ENCODE peak calls at places on chromosomes 11 and 22, in four cellular contexts. L is WTC11, J is HepG2, C is K562. A is an unnamed sample.

GRCh38 chr22:33579448-33580093 is 340.7 kb downstream of the LARGE1 start:
- DNase-seq in J (peak; percentile 81), L (peak; percentile 85), C (peak; percentile 35), A (peak; percentile 41)

GRCh38 chr22:27115816-27116256 is 458.4 kb downstream of the MIAT start:
- DNase-seq in J (peak; percentile 77), L (no peak), C (no peak), A (peak; percentile 92)

GRCh38 chr22:47593911-47594311 is 831.5 kb downstream of the TBC1D22A start:
- DNase-seq in J (no peak), C (no peak), L (no peak), A (no peak)

GRCh38 chr11:134030853-134031252 is 38.0 kb upstream of the JAM3 start:
- DNase-seq in C (peak; percentile 62), L (peak; percentile 53), J (no peak), A (no peak)

GRCh38 chr11:64762916-64763803 is 3.4 kb upstream of the PYGM start:
- DNase-seq in L (peak; percentile 46), C (no peak), J (no peak), A (no peak)

GRCh38 chr11:56889986-56890385 is 98.7 kb upstream of the OR5AK2 start:
- DNase-seq in L (no peak), J (no peak), C (no peak), A (peak; percentile 56)

GRCh38 chr11:127651175-127651887 is 650.8 kb upstream of the KIRREL3 start:
- DNase-seq in C (no peak), J (no peak), L (no peak), A (no peak)

GRCh38 chr11:117230286-117230961 is 1.4 kb downstream of the PCSK7 start:
- DNase-seq in L (no peak), J (no peak), C (no peak), A (no peak)

GRCh38 chr22:17872491-17872890 is 98.2 kb upstream of the BID start:
- DNase-seq in J (no peak), C (peak; percentile 46), L (no peak), A (no peak)

GRCh38 chr11:64713031-64713780 is 9.8 kb downstream of the NRXN2 start:
- DNase-seq in C (peak; percentile 33), J (no peak), L (peak; percentile 39), A (peak; percentile 48)

GRCh38 chr11:18754308-18754707 is 28.3 kb upstream of the IGSF22 start:
- DNase-seq in L (no peak), J (no peak), C (no peak), A (peak; percentile 29)

GRCh38 chr11:9344046-9344680 is 29.8 kb upstream of the TMEM41B start:
- DNase-seq in C (no peak), J (peak; percentile 23), L (no peak), A (no peak)

GRCh38 chr22:48483764-48484528 is 1343.7 kb downstream of the BRD1 start:
- DNase-seq in C (no peak), L (no peak), J (no peak), A (no peak)

GRCh38 chr11:102453921-102454320 is 1.4 kb upstream of the TMEM123 start:
- DNase-seq in J (no peak), C (no peak), L (no peak), A (no peak)

GRCh38 chr11:65516135-65516968 is 8.5 kb upstream of the SCYL1 start:
- DNase-seq in J (no peak), L (no peak), C (no peak), A (no peak)

GRCh38 chr11:66338276-66339162 is 2.3 kb upstream of the RIN1 start:
- DNase-seq in L (no peak), J (no peak), C (no peak), A (no peak)

GRCh38 chr22:48197189-48197690 is 1434.8 kb downstream of the TBC1D22A start:
- DNase-seq in C (no peak), L (no peak), J (no peak), A (no peak)

GRCh38 chr11:108084811-108085210 is 36.6 kb upstream of the ACAT1 start:
- DNase-seq in C (no peak), J (no peak), L (no peak), A (no peak)

GRCh38 chr11:118715245-118715807 is 35.9 kb upstream of the TREH start:
- DNase-seq in C (no peak), L (no peak), J (no peak), A (no peak)

GRCh38 chr22:27627444-27627833 is 174.1 kb downstream of the MN1 start:
- DNase-seq in C (peak; percentile 40), J (peak; percentile 87), L (no peak), A (peak; percentile 22)

GRCh38 chr11:64444838-64445441 is 86.0 kb downstream of the RPS6KA4 start:
- DNase-seq in L (no peak), J (no peak), C (peak; percentile 37), A (peak; percentile 61)

GRCh38 chr11:128467610-128468041 is 119.7 kb downstream of the ETS1 start:
- DNase-seq in C (no peak), L (no peak), J (peak; percentile 74), A (peak; percentile 75)

GRCh38 chr11:72899238-72899637 is 85.0 kb downstream of the ATG16L2 start:
- DNase-seq in L (no peak), J (no peak), C (no peak), A (no peak)

GRCh38 chr22:46432164-46433068 is 96.9 kb downstream of the TRMU start:
- DNase-seq in J (no peak), C (no peak), L (no peak), A (no peak)

GRCh38 chr11:10902756-10903155 is 44.9 kb upstream of the ZBED5 start:
- DNase-seq in C (no peak), J (no peak), L (no peak), A (no peak)

GRCh38 chr11:42296910-42297309 is 837.5 kb upstream of the LRRC4C start:
- DNase-seq in J (no peak), L (no peak), C (no peak), A (no peak)

GRCh38 chr22:29710922-29711593 is 8.7 kb upstream of the CABP7 start:
- DNase-seq in C (no peak), L (no peak), J (no peak), A (no peak)

GRCh38 chr11:74777038-74777437 is 28.4 kb downstream of the RNF169 start:
- DNase-seq in C (no peak), J (no peak), L (no peak), A (no peak)
- TF ChIP-seq HMGXB4 in C (no peak), J (no peak), L (no peak), A (no peak)

GRCh38 chr11:99069831-99070444 is 49.2 kb downstream of the CNTN5 start:
- DNase-seq in L (peak; percentile 38), J (peak; percentile 3), C (no peak), A (no peak)
- TF ChIP-seq HMGXB4 in L (no peak), J (no peak), C (no peak), A (no peak)

GRCh38 chr11:27837895-27838563 is 137.8 kb upstream of the BDNF start:
- DNase-seq in L (no peak), J (no peak), C (no peak), A (no peak)

GRCh38 chr11:27842290-27842689 is 142.0 kb upstream of the BDNF start:
- DNase-seq in L (no peak), J (no peak), C (no peak), A (no peak)

GRCh38 chr11:27838674-27839073 is 138.4 kb upstream of the BDNF start:
- DNase-seq in J (no peak), C (no peak), L (no peak), A (no peak)

DNA sequence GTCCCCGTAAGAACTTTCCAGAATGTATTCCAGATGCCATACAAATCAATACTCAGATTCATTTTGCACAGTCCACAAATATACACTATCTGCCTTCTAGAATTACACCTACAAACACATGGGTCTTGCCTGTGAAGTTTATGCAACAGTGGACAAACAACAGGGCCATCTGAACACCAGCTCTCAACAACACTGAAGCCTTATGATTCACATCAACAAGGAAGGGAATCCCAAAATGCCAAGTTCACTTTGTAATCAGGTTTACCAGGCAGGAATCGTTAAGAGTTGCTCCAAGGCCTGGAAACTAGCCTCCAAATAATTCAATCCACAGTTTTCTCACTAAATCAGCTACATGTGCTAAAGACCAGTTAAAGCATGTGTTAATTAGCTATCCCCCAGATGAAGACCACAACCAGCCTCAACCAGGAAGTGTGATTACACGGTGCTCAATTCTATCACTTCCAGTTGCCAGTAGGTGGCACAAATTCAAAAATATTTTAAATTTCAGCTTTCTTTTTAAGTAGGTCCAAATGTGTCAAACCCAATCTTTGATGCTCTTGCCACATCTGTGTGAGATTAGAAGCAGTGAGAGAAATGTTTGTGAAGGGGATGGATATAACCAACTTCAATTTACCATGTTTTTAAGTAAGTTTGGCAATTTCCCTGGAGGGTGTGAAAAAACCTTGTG is 139.1 kb upstream of the BDNF start:
- DNase-seq in C (no peak), L (no peak), J (peak; percentile 5), A (no peak)
- TF ChIP-seq HMGXB4 in C (no peak), L (no peak), J (no peak), A (no peak)

DNA sequence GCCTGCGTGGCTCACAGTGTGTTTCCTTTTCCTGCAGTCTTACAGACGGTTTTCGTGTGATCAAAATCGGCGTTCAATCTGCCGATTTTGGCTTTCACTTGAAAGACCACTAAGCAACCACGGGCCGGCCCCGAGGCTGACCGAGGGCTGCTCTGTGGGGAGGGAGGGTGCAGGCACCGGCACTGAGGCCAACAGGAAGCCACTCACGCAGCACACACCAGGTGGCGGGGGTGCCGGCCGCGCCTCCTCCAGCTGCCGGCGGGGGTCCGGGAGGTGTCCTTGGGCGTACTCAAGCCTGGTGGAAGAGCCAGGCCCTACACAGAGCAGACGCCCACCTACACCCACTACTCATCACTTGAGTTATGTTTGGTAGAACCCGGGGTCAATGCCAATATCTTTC is 14.3 kb downstream of the TOLLIP start:
- DNase-seq in L (no peak), C (no peak), J (no peak), A (no peak)
- TF ChIP-seq HMGXB4 in L (no peak), C (no peak), J (no peak), A (no peak)

GRCh38 chr11:12289667-12290476 is 87.5 kb upstream of the PARVA start:
- DNase-seq in C (no peak), J (no peak), L (no peak), A (no peak)
- TF ChIP-seq HMGXB4 in C (no peak), J (no peak), L (no peak), A (no peak)

GRCh38 chr11:112728716-112729115 is 232.5 kb upstream of the NCAM1 start:
- DNase-seq in C (no peak), J (no peak), L (no peak), A (no peak)
- TF ChIP-seq HMGXB4 in C (no peak), J (no peak), L (no peak), A (no peak)

GRCh38 chr11:2577071-2578005 is 122.5 kb downstream of the KCNQ1OT1 start:
- DNase-seq in C (no peak), J (no peak), L (peak; percentile 19), A (no peak)
- TF ChIP-seq HMGXB4 in C (no peak), J (no peak), L (no peak), A (no peak)

A was measured in A549.